ENCODE peak calls at places on chromosomes 13 and 19, in five cellular contexts. H, V, U, S and J are unnamed samples.
A peak's percentile ranks its signal among the peaks of the same experiment; 100 is the strongest.

GRCh38 chr19:40104754-40105153 is 14.0 kb upstream of the ZNF780A start:
- DNase-seq in H (no peak), V (no peak), U (no peak), S (no peak), J (no peak)

GRCh38 chr13:113792236-113792770 is 33.3 kb downstream of the TMEM255B start:
- DNase-seq in H (no peak), V (no peak), U (no peak), S (no peak), J (no peak)

GRCh38 chr13:98466634-98467236 is 110.2 kb downstream of the STK24 start:
- DNase-seq in H (no peak), V (peak; percentile 64), U (no peak), S (no peak), J (no peak)

GRCh38 chr13:67416047-67416925 is 186.2 kb upstream of the PCDH9 start:
- DNase-seq in H (no peak), V (peak; percentile 51), U (peak; percentile 2), S (peak; percentile 79), J (no peak)

GRCh38 chr13:111187879-111188643 is 73.0 kb downstream of the ARHGEF7 start:
- DNase-seq in H (no peak), V (peak; percentile 52), U (peak; percentile 20), S (no peak), J (no peak)

GRCh38 chr13:109385161-109385560 is 401.2 kb downstream of the IRS2 start:
- DNase-seq in H (no peak), V (peak; percentile 57), U (no peak), S (no peak), J (peak; percentile 63)

GRCh38 chr13:31978021-31978420 is 53.6 kb upstream of the FRY start:
- DNase-seq in H (no peak), V (no peak), U (no peak), S (no peak), J (no peak)

GRCh38 chr13:112651306-112651705 is 38.5 kb upstream of the ATP11A start:
- DNase-seq in H (no peak), V (no peak), U (no peak), S (no peak), J (no peak)

GRCh38 chr19:38543807-38544568 is 73.8 kb downstream of the MAP4K1 start:
- DNase-seq in H (no peak), V (peak; percentile 93), U (peak; percentile 24), S (peak; percentile 51), J (peak; percentile 40)

GRCh38 chr13:38965281-38965680 is 25.4 kb downstream of the STOML3 start:
- DNase-seq in H (no peak), V (no peak), U (no peak), S (no peak), J (no peak)
- TF ChIP-seq CTCF in H (no peak), V (no peak), U (no peak), S (no peak), J (no peak)

GRCh38 chr13:94176576-94176975 is 302.9 kb downstream of the DCT start:
- DNase-seq in H (no peak), V (peak; percentile 75), U (no peak), S (no peak), J (no peak)
- TF ChIP-seq CTCF in H (no peak), V (no peak), U (no peak), S (no peak), J (no peak)

GRCh38 chr19:49486232-49486631 is 1.2 kb upstream of the RPL13A start:
- DNase-seq in H (no peak), V (no peak), U (no peak), S (no peak), J (no peak)

GRCh38 chr19:49488863-49489537 is 1.6 kb downstream of the RPL13A start:
- DNase-seq in H (no peak), V (no peak), U (no peak), S (no peak), J (no peak)

GRCh38 chr19:49488046-49488862 is 846 bp downstream of the RPL13A start:
- DNase-seq in H (no peak), V (no peak), U (no peak), S (no peak), J (no peak)

GRCh38 chr19:49486710-49487276 is 615 bp upstream of the RPL13A start:
- DNase-seq in H (no peak), V (no peak), U (no peak), S (no peak), J (no peak)

DNA sequence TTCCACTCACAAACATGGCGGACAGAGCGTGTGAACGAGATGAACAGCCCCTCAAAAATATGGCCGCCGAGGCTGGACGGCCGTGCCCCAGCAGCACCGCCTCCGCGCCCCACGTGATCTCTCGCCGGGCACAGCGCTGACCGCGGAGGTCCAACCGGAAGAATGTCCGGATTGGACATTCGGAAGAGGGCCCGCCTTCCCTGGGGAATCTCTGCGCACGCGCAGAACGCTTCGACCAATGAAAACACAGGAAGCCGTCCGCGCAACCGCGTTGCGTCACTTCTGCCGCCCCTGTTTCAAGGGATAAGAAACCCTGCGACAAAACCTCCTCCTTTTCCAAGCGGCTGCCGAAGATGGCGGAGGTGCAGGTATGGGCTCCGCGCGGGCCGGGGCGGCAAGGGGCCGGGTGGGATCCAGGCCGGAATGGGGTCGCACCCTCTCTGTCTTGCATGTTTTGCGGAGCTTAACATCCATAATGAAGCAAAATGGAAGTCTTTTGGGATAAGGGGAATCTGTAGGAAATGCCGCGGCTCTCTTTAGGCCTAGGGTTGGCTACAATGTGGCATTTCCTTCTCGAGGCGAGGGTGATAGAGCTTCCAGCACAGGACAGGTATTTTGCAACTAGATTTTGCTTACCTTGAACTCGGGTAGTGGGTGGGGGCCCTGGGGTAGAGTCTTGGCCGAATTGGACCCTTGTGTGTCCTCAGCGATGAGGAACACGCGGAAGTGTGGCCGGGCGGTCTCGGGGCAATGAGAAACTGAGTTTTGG is at the start of gene RPL13A:
- DNase-seq in H (peak; percentile 100), V (peak; percentile 99), U (peak; percentile 99), S (peak; percentile 99), J (peak; percentile 97)
- TF ChIP-seq CTCF in H (no peak), V (no peak), U (no peak), S (no peak), J (no peak)

DNA sequence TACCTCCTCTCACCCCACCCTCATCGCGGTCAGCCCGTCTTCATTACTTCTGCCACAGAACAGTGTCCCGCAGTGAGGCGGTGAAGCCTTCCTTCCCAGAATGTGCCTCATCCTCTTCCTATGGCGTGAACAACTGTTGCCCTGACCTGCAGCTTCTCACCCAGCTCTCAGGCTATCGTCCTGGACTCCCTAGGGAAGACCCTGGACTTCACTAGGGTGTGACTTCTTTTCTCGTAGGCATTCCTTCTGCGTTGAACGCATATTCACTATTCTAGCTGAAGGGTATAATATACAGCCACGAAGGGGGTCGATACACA is 982 bp downstream of the ZNF865 start:
- DNase-seq in H (no peak), V (no peak), U (no peak), S (no peak), J (no peak)
- TF ChIP-seq CTCF in H (no peak), V (no peak), U (no peak), S (no peak), J (no peak)

GRCh38 chr19:6271721-6272410 is 7.9 kb downstream of the MLLT1 start:
- DNase-seq in H (no peak), V (peak; percentile 67), U (no peak), S (peak; percentile 84), J (no peak)
- TF ChIP-seq CTCF in H (no peak), V (no peak), U (peak; percentile 4), S (no peak), J (peak; percentile 27)

GRCh38 chr13:45446181-45446580 is 18.6 kb upstream of the COG3 start:
- DNase-seq in H (peak; percentile 21), V (peak; percentile 70), U (no peak), S (no peak), J (peak; percentile 46)

GRCh38 chr13:45439781-45440462 is 21.7 kb upstream of the SLC25A30 start:
- DNase-seq in H (no peak), V (no peak), U (no peak), S (no peak), J (no peak)

GRCh38 chr13:45445053-45445452 is 19.7 kb upstream of the COG3 start:
- DNase-seq in H (peak; percentile 8), V (no peak), U (no peak), S (no peak), J (no peak)

GRCh38 chr13:45439000-45439399 is 20.8 kb upstream of the SLC25A30 start:
- DNase-seq in H (no peak), V (no peak), U (no peak), S (no peak), J (no peak)

DNA sequence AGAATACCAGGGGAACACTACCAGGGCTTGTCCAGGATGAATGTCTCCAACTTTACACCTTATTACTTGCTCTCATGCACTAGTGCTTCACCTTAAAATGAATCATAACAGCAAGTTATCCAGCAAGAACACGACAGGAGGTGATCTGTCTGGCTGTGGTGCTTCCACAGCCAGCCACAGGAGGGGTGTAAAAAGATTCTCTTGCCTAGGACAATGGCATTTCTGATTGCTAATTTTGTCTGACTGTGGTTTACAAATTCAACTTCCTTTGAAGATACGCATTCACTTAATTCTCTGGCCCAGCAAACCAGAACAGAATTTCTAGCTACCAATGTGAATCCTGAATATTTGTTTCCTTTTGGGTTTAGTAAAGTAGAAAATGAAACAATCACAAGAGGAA is 23.1 kb upstream of the COG3 start:
- DNase-seq in H (no peak), V (peak; percentile 21), U (no peak), S (no peak), J (no peak)
- TF ChIP-seq CTCF in H (peak; percentile 43), V (peak; percentile 28), U (peak; percentile 17), S (no peak), J (peak; percentile 13)